ENCODE peak calls at places on chromosomes 6 and 20, in eight cellular contexts. One of them, this sample, is unnamed.

GRCh38 chr20:57055345-57055744 is 211.1 kb downstream of the BMP7 start:
- DNase-seq in Peyer's patch: peak
- DNase-seq in astrocyte of the spinal cord: no peak
- DNase-seq in stomach: no peak
- DNase-seq in fibroblast of mammary gland: no peak
- DNase-seq in pancreas: no peak
- DNase-seq in GM23338: no peak
- DNase-seq in CD4-positive, alpha-beta T cell: no peak
- DNase-seq in this sample: no peak

GRCh38 chr20:23249541-23249940 is 101.0 kb upstream of the NXT1 start:
- DNase-seq in Peyer's patch: no peak
- DNase-seq in astrocyte of the spinal cord: no peak
- DNase-seq in stomach: no peak
- DNase-seq in fibroblast of mammary gland: no peak
- DNase-seq in pancreas: no peak
- DNase-seq in GM23338: no peak
- DNase-seq in CD4-positive, alpha-beta T cell: no peak
- DNase-seq in this sample: no peak

GRCh38 chr6:6603317-6603716 is 14.8 kb downstream of the LY86 start:
- DNase-seq in Peyer's patch: no peak
- DNase-seq in astrocyte of the spinal cord: no peak
- DNase-seq in stomach: no peak
- DNase-seq in fibroblast of mammary gland: no peak
- DNase-seq in pancreas: no peak
- DNase-seq in GM23338: no peak
- DNase-seq in CD4-positive, alpha-beta T cell: no peak
- DNase-seq in this sample: no peak

GRCh38 chr6:19413323-19413722 is 423.8 kb upstream of the ID4 start:
- DNase-seq in Peyer's patch: no peak
- DNase-seq in astrocyte of the spinal cord: peak
- DNase-seq in stomach: no peak
- DNase-seq in fibroblast of mammary gland: peak
- DNase-seq in pancreas: no peak
- DNase-seq in GM23338: no peak
- DNase-seq in CD4-positive, alpha-beta T cell: no peak
- DNase-seq in this sample: no peak

GRCh38 chr6:140736227-140736626 is 1361.8 kb upstream of the CITED2 start:
- DNase-seq in Peyer's patch: no peak
- DNase-seq in astrocyte of the spinal cord: peak
- DNase-seq in stomach: no peak
- DNase-seq in fibroblast of mammary gland: peak
- DNase-seq in pancreas: no peak
- DNase-seq in GM23338: no peak
- DNase-seq in CD4-positive, alpha-beta T cell: no peak
- DNase-seq in this sample: no peak

GRCh38 chr6:10014561-10014960 is 400.3 kb downstream of the TFAP2A start:
- DNase-seq in Peyer's patch: no peak
- DNase-seq in astrocyte of the spinal cord: peak
- DNase-seq in stomach: no peak
- DNase-seq in fibroblast of mammary gland: no peak
- DNase-seq in pancreas: no peak
- DNase-seq in GM23338: no peak
- DNase-seq in CD4-positive, alpha-beta T cell: no peak
- DNase-seq in this sample: no peak

GRCh38 chr6:132715204-132715603 is 1.3 kb upstream of the VNN1 start:
- DNase-seq in Peyer's patch: peak
- DNase-seq in astrocyte of the spinal cord: peak
- DNase-seq in stomach: peak
- DNase-seq in fibroblast of mammary gland: peak
- DNase-seq in pancreas: no peak
- DNase-seq in GM23338: peak
- DNase-seq in CD4-positive, alpha-beta T cell: no peak
- DNase-seq in this sample: no peak

GRCh38 chr6:83065511-83066192 is at the start of gene UBE3D:
- DNase-seq in Peyer's patch: peak
- DNase-seq in astrocyte of the spinal cord: peak
- DNase-seq in stomach: peak
- DNase-seq in fibroblast of mammary gland: peak
- DNase-seq in pancreas: peak
- DNase-seq in GM23338: peak
- DNase-seq in CD4-positive, alpha-beta T cell: peak
- DNase-seq in this sample: peak

GRCh38 chr20:58439974-58440767 is 51.1 kb downstream of the VAPB start:
- DNase-seq in Peyer's patch: no peak
- DNase-seq in astrocyte of the spinal cord: no peak
- DNase-seq in stomach: no peak
- DNase-seq in fibroblast of mammary gland: no peak
- DNase-seq in pancreas: no peak
- DNase-seq in GM23338: no peak
- DNase-seq in CD4-positive, alpha-beta T cell: no peak
- DNase-seq in this sample: no peak

GRCh38 chr6:167408235-167408869 is 83.5 kb downstream of the TTLL2 start:
- DNase-seq in Peyer's patch: no peak
- DNase-seq in astrocyte of the spinal cord: no peak
- DNase-seq in stomach: no peak
- DNase-seq in fibroblast of mammary gland: no peak
- DNase-seq in pancreas: no peak
- DNase-seq in GM23338: no peak
- DNase-seq in CD4-positive, alpha-beta T cell: no peak
- DNase-seq in this sample: no peak

GRCh38 chr6:74891358-74891811 is 314.5 kb downstream of the COL12A1 start:
- DNase-seq in Peyer's patch: no peak
- DNase-seq in astrocyte of the spinal cord: peak
- DNase-seq in stomach: no peak
- DNase-seq in fibroblast of mammary gland: peak
- DNase-seq in pancreas: no peak
- DNase-seq in GM23338: no peak
- DNase-seq in CD4-positive, alpha-beta T cell: no peak
- DNase-seq in this sample: no peak

GRCh38 chr6:160678744-160679401 is 14.8 kb upstream of the LPA start:
- DNase-seq in Peyer's patch: no peak
- DNase-seq in astrocyte of the spinal cord: no peak
- DNase-seq in stomach: no peak
- DNase-seq in fibroblast of mammary gland: no peak
- DNase-seq in pancreas: peak
- DNase-seq in GM23338: peak
- DNase-seq in CD4-positive, alpha-beta T cell: no peak
- DNase-seq in this sample: no peak

GRCh38 chr20:14142171-14142570 is 146.9 kb downstream of the MACROD2 start:
- DNase-seq in Peyer's patch: no peak
- DNase-seq in astrocyte of the spinal cord: peak
- DNase-seq in stomach: peak
- DNase-seq in fibroblast of mammary gland: peak
- DNase-seq in pancreas: no peak
- DNase-seq in GM23338: peak
- DNase-seq in CD4-positive, alpha-beta T cell: no peak
- DNase-seq in this sample: no peak
- TF ChIP-seq CTCF in Peyer's patch: no peak
- TF ChIP-seq CTCF in astrocyte of the spinal cord: peak
- TF ChIP-seq CTCF in stomach: peak
- TF ChIP-seq CTCF in fibroblast of mammary gland: peak
- TF ChIP-seq CTCF in pancreas: peak
- TF ChIP-seq CTCF in GM23338: peak
- TF ChIP-seq CTCF in CD4-positive, alpha-beta T cell: no peak
- TF ChIP-seq CTCF in this sample: no peak

DNA sequence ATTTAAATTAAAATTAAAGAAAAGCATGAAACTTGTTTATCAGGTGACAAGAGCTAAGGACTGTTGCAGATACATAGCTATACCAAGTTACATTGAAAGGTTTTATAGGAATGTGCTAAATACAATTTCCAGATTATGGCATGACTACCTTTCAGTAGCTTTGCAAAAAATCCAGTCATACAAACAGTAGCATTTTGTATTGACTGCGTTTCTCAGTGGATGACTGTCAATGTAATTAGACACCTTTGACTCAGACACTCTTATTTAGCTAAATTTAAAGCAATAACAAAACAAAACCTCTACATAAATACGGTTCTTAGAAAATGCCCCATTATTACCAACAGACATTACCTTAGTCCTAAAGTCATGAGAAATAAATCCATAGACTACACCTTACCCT is 275.8 kb upstream of the RUNX2 start:
- DNase-seq in Peyer's patch: no peak
- DNase-seq in astrocyte of the spinal cord: no peak
- DNase-seq in stomach: no peak
- DNase-seq in fibroblast of mammary gland: no peak
- DNase-seq in pancreas: no peak
- DNase-seq in GM23338: no peak
- DNase-seq in CD4-positive, alpha-beta T cell: no peak
- DNase-seq in this sample: no peak
- TF ChIP-seq CTCF in Peyer's patch: no peak
- TF ChIP-seq CTCF in astrocyte of the spinal cord: no peak
- TF ChIP-seq CTCF in stomach: no peak
- TF ChIP-seq CTCF in fibroblast of mammary gland: no peak
- TF ChIP-seq CTCF in pancreas: no peak
- TF ChIP-seq CTCF in GM23338: no peak
- TF ChIP-seq CTCF in CD4-positive, alpha-beta T cell: no peak
- TF ChIP-seq CTCF in this sample: no peak

GRCh38 chr6:34074064-34074739 is 71.7 kb downstream of the GRM4 start:
- DNase-seq in Peyer's patch: no peak
- DNase-seq in astrocyte of the spinal cord: no peak
- DNase-seq in stomach: no peak
- DNase-seq in fibroblast of mammary gland: no peak
- DNase-seq in pancreas: no peak
- DNase-seq in GM23338: peak
- DNase-seq in CD4-positive, alpha-beta T cell: no peak
- DNase-seq in this sample: no peak
- TF ChIP-seq CTCF in Peyer's patch: no peak
- TF ChIP-seq CTCF in astrocyte of the spinal cord: no peak
- TF ChIP-seq CTCF in stomach: no peak
- TF ChIP-seq CTCF in fibroblast of mammary gland: no peak
- TF ChIP-seq CTCF in pancreas: no peak
- TF ChIP-seq CTCF in GM23338: peak
- TF ChIP-seq CTCF in CD4-positive, alpha-beta T cell: no peak
- TF ChIP-seq CTCF in this sample: no peak

GRCh38 chr20:11917663-11918062 is at the start of gene BTBD3:
- DNase-seq in Peyer's patch: peak
- DNase-seq in astrocyte of the spinal cord: peak
- DNase-seq in stomach: peak
- DNase-seq in fibroblast of mammary gland: peak
- DNase-seq in pancreas: peak
- DNase-seq in GM23338: no peak
- DNase-seq in CD4-positive, alpha-beta T cell: no peak
- DNase-seq in this sample: no peak
- TF ChIP-seq CTCF in Peyer's patch: no peak
- TF ChIP-seq CTCF in astrocyte of the spinal cord: no peak
- TF ChIP-seq CTCF in stomach: no peak
- TF ChIP-seq CTCF in fibroblast of mammary gland: no peak
- TF ChIP-seq CTCF in pancreas: no peak
- TF ChIP-seq CTCF in GM23338: peak
- TF ChIP-seq CTCF in CD4-positive, alpha-beta T cell: no peak
- TF ChIP-seq CTCF in this sample: no peak

This sample was measured in activated B cell treated with CpG ODN at 0.5 μM for 24 hours.